ENCODE peak calls at places on chromosomes 11 and 22, in nine cellular contexts. One of them, this sample, is unnamed.

GRCh38 chr22:35914357-35914664 is 114.3 kb downstream of the RBFOX2 start:
- DNase-seq in frontal cortex: no peak
- DNase-seq in activated T-cell treated with anti-CD3 and anti-CD28 coated beads for 4 hours: no peak
- DNase-seq in HAP-1: no peak
- DNase-seq in ascending aorta: no peak
- DNase-seq in naive thymus-derived CD8-positive, alpha-beta T cell: no peak
- DNase-seq in cardiac muscle cell: no peak
- DNase-seq in stimulated activated CD8-positive, alpha-beta memory T cell treated with anti-CD3 and anti-CD28 coated beads, Interleukin-7, amount 100 ng/mL, for 1 hour: no peak
- DNase-seq in posterior cingulate gyrus: no peak
- DNase-seq in this sample: no peak

GRCh38 chr11:114027396-114027795 is 32.1 kb upstream of the ZBTB16 start:
- DNase-seq in cardiac muscle cell: no peak
- DNase-seq in HAP-1: no peak
- DNase-seq in stimulated activated CD8-positive, alpha-beta memory T cell treated with anti-CD3 and anti-CD28 coated beads, Interleukin-7, amount 100 ng/mL, for 1 hour: no peak
- DNase-seq in naive thymus-derived CD8-positive, alpha-beta T cell: no peak
- DNase-seq in activated T-cell treated with anti-CD3 and anti-CD28 coated beads for 4 hours: no peak
- DNase-seq in posterior cingulate gyrus: peak
- DNase-seq in ascending aorta: no peak
- DNase-seq in frontal cortex: no peak
- DNase-seq in this sample: no peak

GRCh38 chr22:30872282-30873041 is 96.1 kb downstream of the MORC2 start:
- DNase-seq in frontal cortex: no peak
- DNase-seq in cardiac muscle cell: no peak
- DNase-seq in posterior cingulate gyrus: peak
- DNase-seq in HAP-1: no peak
- DNase-seq in activated T-cell treated with anti-CD3 and anti-CD28 coated beads for 4 hours: no peak
- DNase-seq in ascending aorta: no peak
- DNase-seq in naive thymus-derived CD8-positive, alpha-beta T cell: no peak
- DNase-seq in stimulated activated CD8-positive, alpha-beta memory T cell treated with anti-CD3 and anti-CD28 coated beads, Interleukin-7, amount 100 ng/mL, for 1 hour: no peak
- DNase-seq in this sample: peak

GRCh38 chr11:72812968-72813739 is 1.1 kb upstream of the ATG16L2 start:
- DNase-seq in stimulated activated CD8-positive, alpha-beta memory T cell treated with anti-CD3 and anti-CD28 coated beads, Interleukin-7, amount 100 ng/mL, for 1 hour: peak
- DNase-seq in posterior cingulate gyrus: no peak
- DNase-seq in frontal cortex: no peak
- DNase-seq in cardiac muscle cell: peak
- DNase-seq in HAP-1: peak
- DNase-seq in ascending aorta: peak
- DNase-seq in naive thymus-derived CD8-positive, alpha-beta T cell: peak
- DNase-seq in activated T-cell treated with anti-CD3 and anti-CD28 coated beads for 4 hours: peak
- DNase-seq in this sample: peak

GRCh38 chr11:70471254-70471653 is 72.9 kb downstream of the CTTN start:
- DNase-seq in HAP-1: peak
- DNase-seq in cardiac muscle cell: peak
- DNase-seq in stimulated activated CD8-positive, alpha-beta memory T cell treated with anti-CD3 and anti-CD28 coated beads, Interleukin-7, amount 100 ng/mL, for 1 hour: no peak
- DNase-seq in activated T-cell treated with anti-CD3 and anti-CD28 coated beads for 4 hours: no peak
- DNase-seq in frontal cortex: no peak
- DNase-seq in ascending aorta: no peak
- DNase-seq in posterior cingulate gyrus: no peak
- DNase-seq in naive thymus-derived CD8-positive, alpha-beta T cell: no peak
- DNase-seq in this sample: peak

GRCh38 chr22:36659762-36660509 is 43.6 kb downstream of the CACNG2 start:
- DNase-seq in ascending aorta: peak
- DNase-seq in frontal cortex: peak
- DNase-seq in cardiac muscle cell: peak
- DNase-seq in naive thymus-derived CD8-positive, alpha-beta T cell: no peak
- DNase-seq in posterior cingulate gyrus: peak
- DNase-seq in HAP-1: peak
- DNase-seq in activated T-cell treated with anti-CD3 and anti-CD28 coated beads for 4 hours: peak
- DNase-seq in stimulated activated CD8-positive, alpha-beta memory T cell treated with anti-CD3 and anti-CD28 coated beads, Interleukin-7, amount 100 ng/mL, for 1 hour: no peak
- DNase-seq in this sample: peak

GRCh38 chr11:304061-304506 is 3.5 kb upstream of the IFITM2 start:
- DNase-seq in naive thymus-derived CD8-positive, alpha-beta T cell: no peak
- DNase-seq in HAP-1: no peak
- DNase-seq in ascending aorta: no peak
- DNase-seq in cardiac muscle cell: no peak
- DNase-seq in stimulated activated CD8-positive, alpha-beta memory T cell treated with anti-CD3 and anti-CD28 coated beads, Interleukin-7, amount 100 ng/mL, for 1 hour: no peak
- DNase-seq in activated T-cell treated with anti-CD3 and anti-CD28 coated beads for 4 hours: no peak
- DNase-seq in frontal cortex: no peak
- DNase-seq in posterior cingulate gyrus: no peak
- DNase-seq in this sample: no peak

GRCh38 chr11:15118431-15118830 is 3.7 kb downstream of the INSC start:
- DNase-seq in stimulated activated CD8-positive, alpha-beta memory T cell treated with anti-CD3 and anti-CD28 coated beads, Interleukin-7, amount 100 ng/mL, for 1 hour: no peak
- DNase-seq in naive thymus-derived CD8-positive, alpha-beta T cell: no peak
- DNase-seq in posterior cingulate gyrus: no peak
- DNase-seq in ascending aorta: no peak
- DNase-seq in cardiac muscle cell: no peak
- DNase-seq in activated T-cell treated with anti-CD3 and anti-CD28 coated beads for 4 hours: no peak
- DNase-seq in HAP-1: no peak
- DNase-seq in frontal cortex: no peak
- DNase-seq in this sample: no peak

GRCh38 chr11:77039491-77040400 is 5.5 kb downstream of the B3GNT6 start:
- DNase-seq in frontal cortex: peak
- DNase-seq in ascending aorta: no peak
- DNase-seq in stimulated activated CD8-positive, alpha-beta memory T cell treated with anti-CD3 and anti-CD28 coated beads, Interleukin-7, amount 100 ng/mL, for 1 hour: no peak
- DNase-seq in activated T-cell treated with anti-CD3 and anti-CD28 coated beads for 4 hours: no peak
- DNase-seq in naive thymus-derived CD8-positive, alpha-beta T cell: peak
- DNase-seq in posterior cingulate gyrus: peak
- DNase-seq in HAP-1: no peak
- DNase-seq in cardiac muscle cell: peak
- DNase-seq in this sample: peak

GRCh38 chr22:32545801-32546200 is 71.2 kb downstream of the FBXO7 start:
- DNase-seq in cardiac muscle cell: no peak
- DNase-seq in HAP-1: no peak
- DNase-seq in naive thymus-derived CD8-positive, alpha-beta T cell: no peak
- DNase-seq in stimulated activated CD8-positive, alpha-beta memory T cell treated with anti-CD3 and anti-CD28 coated beads, Interleukin-7, amount 100 ng/mL, for 1 hour: no peak
- DNase-seq in activated T-cell treated with anti-CD3 and anti-CD28 coated beads for 4 hours: no peak
- DNase-seq in posterior cingulate gyrus: no peak
- DNase-seq in frontal cortex: no peak
- DNase-seq in ascending aorta: no peak
- DNase-seq in this sample: no peak

GRCh38 chr22:19909350-19910179 is 32.0 kb upstream of the COMT start:
- DNase-seq in posterior cingulate gyrus: peak
- DNase-seq in ascending aorta: no peak
- DNase-seq in stimulated activated CD8-positive, alpha-beta memory T cell treated with anti-CD3 and anti-CD28 coated beads, Interleukin-7, amount 100 ng/mL, for 1 hour: peak
- DNase-seq in naive thymus-derived CD8-positive, alpha-beta T cell: peak
- DNase-seq in HAP-1: peak
- DNase-seq in cardiac muscle cell: peak
- DNase-seq in frontal cortex: peak
- DNase-seq in activated T-cell treated with anti-CD3 and anti-CD28 coated beads for 4 hours: peak
- DNase-seq in this sample: peak

GRCh38 chr11:69274531-69275016 is 19.4 kb upstream of the MYEOV start:
- DNase-seq in cardiac muscle cell: no peak
- DNase-seq in stimulated activated CD8-positive, alpha-beta memory T cell treated with anti-CD3 and anti-CD28 coated beads, Interleukin-7, amount 100 ng/mL, for 1 hour: no peak
- DNase-seq in posterior cingulate gyrus: no peak
- DNase-seq in naive thymus-derived CD8-positive, alpha-beta T cell: no peak
- DNase-seq in HAP-1: no peak
- DNase-seq in frontal cortex: no peak
- DNase-seq in activated T-cell treated with anti-CD3 and anti-CD28 coated beads for 4 hours: no peak
- DNase-seq in ascending aorta: no peak
- DNase-seq in this sample: no peak

GRCh38 chr11:79244175-79244804 is 196.5 kb downstream of the TENM4 start:
- DNase-seq in HAP-1: no peak
- DNase-seq in activated T-cell treated with anti-CD3 and anti-CD28 coated beads for 4 hours: no peak
- DNase-seq in frontal cortex: no peak
- DNase-seq in cardiac muscle cell: no peak
- DNase-seq in naive thymus-derived CD8-positive, alpha-beta T cell: no peak
- DNase-seq in stimulated activated CD8-positive, alpha-beta memory T cell treated with anti-CD3 and anti-CD28 coated beads, Interleukin-7, amount 100 ng/mL, for 1 hour: no peak
- DNase-seq in posterior cingulate gyrus: no peak
- DNase-seq in ascending aorta: no peak
- DNase-seq in this sample: no peak

GRCh38 chr11:43868852-43869567 is 11.6 kb upstream of the ALKBH3 start:
- DNase-seq in HAP-1: no peak
- DNase-seq in stimulated activated CD8-positive, alpha-beta memory T cell treated with anti-CD3 and anti-CD28 coated beads, Interleukin-7, amount 100 ng/mL, for 1 hour: no peak
- DNase-seq in naive thymus-derived CD8-positive, alpha-beta T cell: peak
- DNase-seq in ascending aorta: no peak
- DNase-seq in cardiac muscle cell: no peak
- DNase-seq in posterior cingulate gyrus: no peak
- DNase-seq in frontal cortex: no peak
- DNase-seq in activated T-cell treated with anti-CD3 and anti-CD28 coated beads for 4 hours: peak
- DNase-seq in this sample: no peak

GRCh38 chr11:92812841-92813240 is 156.6 kb upstream of the MTNR1B start:
- DNase-seq in posterior cingulate gyrus: no peak
- DNase-seq in cardiac muscle cell: no peak
- DNase-seq in activated T-cell treated with anti-CD3 and anti-CD28 coated beads for 4 hours: no peak
- DNase-seq in ascending aorta: no peak
- DNase-seq in naive thymus-derived CD8-positive, alpha-beta T cell: no peak
- DNase-seq in stimulated activated CD8-positive, alpha-beta memory T cell treated with anti-CD3 and anti-CD28 coated beads, Interleukin-7, amount 100 ng/mL, for 1 hour: no peak
- DNase-seq in HAP-1: no peak
- DNase-seq in frontal cortex: no peak
- DNase-seq in this sample: no peak

GRCh38 chr11:7578276-7578955 is 64.6 kb downstream of the PPFIBP2 start:
- DNase-seq in activated T-cell treated with anti-CD3 and anti-CD28 coated beads for 4 hours: no peak
- DNase-seq in posterior cingulate gyrus: no peak
- DNase-seq in cardiac muscle cell: no peak
- DNase-seq in HAP-1: no peak
- DNase-seq in stimulated activated CD8-positive, alpha-beta memory T cell treated with anti-CD3 and anti-CD28 coated beads, Interleukin-7, amount 100 ng/mL, for 1 hour: no peak
- DNase-seq in ascending aorta: no peak
- DNase-seq in frontal cortex: no peak
- DNase-seq in naive thymus-derived CD8-positive, alpha-beta T cell: no peak
- DNase-seq in this sample: no peak

GRCh38 chr11:34358258-34358665 is 452 bp upstream of the ABTB2 start:
- DNase-seq in posterior cingulate gyrus: peak
- DNase-seq in stimulated activated CD8-positive, alpha-beta memory T cell treated with anti-CD3 and anti-CD28 coated beads, Interleukin-7, amount 100 ng/mL, for 1 hour: no peak
- DNase-seq in naive thymus-derived CD8-positive, alpha-beta T cell: no peak
- DNase-seq in activated T-cell treated with anti-CD3 and anti-CD28 coated beads for 4 hours: no peak
- DNase-seq in ascending aorta: no peak
- DNase-seq in cardiac muscle cell: peak
- DNase-seq in HAP-1: peak
- DNase-seq in frontal cortex: no peak
- DNase-seq in this sample: no peak

GRCh38 chr22:50252081-50253045 is 1.3 kb upstream of the HDAC10 start:
- DNase-seq in cardiac muscle cell: peak
- DNase-seq in stimulated activated CD8-positive, alpha-beta memory T cell treated with anti-CD3 and anti-CD28 coated beads, Interleukin-7, amount 100 ng/mL, for 1 hour: peak
- DNase-seq in posterior cingulate gyrus: no peak
- DNase-seq in activated T-cell treated with anti-CD3 and anti-CD28 coated beads for 4 hours: peak
- DNase-seq in naive thymus-derived CD8-positive, alpha-beta T cell: peak
- DNase-seq in frontal cortex: no peak
- DNase-seq in HAP-1: peak
- DNase-seq in ascending aorta: no peak
- DNase-seq in this sample: peak

GRCh38 chr11:68399916-68400315 is 60.6 kb upstream of the PPP6R3 start:
- DNase-seq in posterior cingulate gyrus: no peak
- DNase-seq in naive thymus-derived CD8-positive, alpha-beta T cell: no peak
- DNase-seq in ascending aorta: no peak
- DNase-seq in cardiac muscle cell: no peak
- DNase-seq in stimulated activated CD8-positive, alpha-beta memory T cell treated with anti-CD3 and anti-CD28 coated beads, Interleukin-7, amount 100 ng/mL, for 1 hour: no peak
- DNase-seq in HAP-1: no peak
- DNase-seq in activated T-cell treated with anti-CD3 and anti-CD28 coated beads for 4 hours: no peak
- DNase-seq in frontal cortex: no peak
- DNase-seq in this sample: no peak

GRCh38 chr11:67379061-67380058 is 6.0 kb upstream of the CLCF1 start:
- DNase-seq in HAP-1: no peak
- DNase-seq in cardiac muscle cell: no peak
- DNase-seq in posterior cingulate gyrus: no peak
- DNase-seq in frontal cortex: no peak
- DNase-seq in naive thymus-derived CD8-positive, alpha-beta T cell: no peak
- DNase-seq in activated T-cell treated with anti-CD3 and anti-CD28 coated beads for 4 hours: no peak
- DNase-seq in ascending aorta: no peak
- DNase-seq in stimulated activated CD8-positive, alpha-beta memory T cell treated with anti-CD3 and anti-CD28 coated beads, Interleukin-7, amount 100 ng/mL, for 1 hour: no peak
- DNase-seq in this sample: no peak

GRCh38 chr22:47290706-47291430 is 528.4 kb downstream of the TBC1D22A start:
- DNase-seq in activated T-cell treated with anti-CD3 and anti-CD28 coated beads for 4 hours: no peak
- DNase-seq in HAP-1: no peak
- DNase-seq in ascending aorta: no peak
- DNase-seq in posterior cingulate gyrus: no peak
- DNase-seq in frontal cortex: no peak
- DNase-seq in cardiac muscle cell: no peak
- DNase-seq in stimulated activated CD8-positive, alpha-beta memory T cell treated with anti-CD3 and anti-CD28 coated beads, Interleukin-7, amount 100 ng/mL, for 1 hour: no peak
- DNase-seq in naive thymus-derived CD8-positive, alpha-beta T cell: no peak
- DNase-seq in this sample: no peak

GRCh38 chr11:115963170-115963569 is 459.0 kb upstream of the CADM1 start:
- DNase-seq in naive thymus-derived CD8-positive, alpha-beta T cell: no peak
- DNase-seq in ascending aorta: no peak
- DNase-seq in activated T-cell treated with anti-CD3 and anti-CD28 coated beads for 4 hours: no peak
- DNase-seq in HAP-1: no peak
- DNase-seq in cardiac muscle cell: no peak
- DNase-seq in frontal cortex: no peak
- DNase-seq in stimulated activated CD8-positive, alpha-beta memory T cell treated with anti-CD3 and anti-CD28 coated beads, Interleukin-7, amount 100 ng/mL, for 1 hour: no peak
- DNase-seq in posterior cingulate gyrus: no peak
- DNase-seq in this sample: no peak

GRCh38 chr11:2567026-2567671 is 122.3 kb downstream of the KCNQ1 start:
- DNase-seq in stimulated activated CD8-positive, alpha-beta memory T cell treated with anti-CD3 and anti-CD28 coated beads, Interleukin-7, amount 100 ng/mL, for 1 hour: no peak
- DNase-seq in frontal cortex: no peak
- DNase-seq in HAP-1: no peak
- DNase-seq in cardiac muscle cell: no peak
- DNase-seq in activated T-cell treated with anti-CD3 and anti-CD28 coated beads for 4 hours: no peak
- DNase-seq in ascending aorta: no peak
- DNase-seq in naive thymus-derived CD8-positive, alpha-beta T cell: no peak
- DNase-seq in posterior cingulate gyrus: no peak
- DNase-seq in this sample: no peak

GRCh38 chr22:31105282-31105929 is 2.0 kb downstream of the SELENOM start:
- DNase-seq in ascending aorta: no peak
- DNase-seq in posterior cingulate gyrus: no peak
- DNase-seq in cardiac muscle cell: no peak
- DNase-seq in naive thymus-derived CD8-positive, alpha-beta T cell: no peak
- DNase-seq in frontal cortex: no peak
- DNase-seq in HAP-1: no peak
- DNase-seq in stimulated activated CD8-positive, alpha-beta memory T cell treated with anti-CD3 and anti-CD28 coated beads, Interleukin-7, amount 100 ng/mL, for 1 hour: no peak
- DNase-seq in activated T-cell treated with anti-CD3 and anti-CD28 coated beads for 4 hours: no peak
- DNase-seq in this sample: no peak

GRCh38 chr11:44814881-44815592 is 88.3 kb downstream of the TSPAN18 start:
- DNase-seq in activated T-cell treated with anti-CD3 and anti-CD28 coated beads for 4 hours: no peak
- DNase-seq in HAP-1: no peak
- DNase-seq in frontal cortex: no peak
- DNase-seq in ascending aorta: no peak
- DNase-seq in posterior cingulate gyrus: no peak
- DNase-seq in cardiac muscle cell: no peak
- DNase-seq in stimulated activated CD8-positive, alpha-beta memory T cell treated with anti-CD3 and anti-CD28 coated beads, Interleukin-7, amount 100 ng/mL, for 1 hour: no peak
- DNase-seq in naive thymus-derived CD8-positive, alpha-beta T cell: no peak
- DNase-seq in this sample: no peak

GRCh38 chr22:50129121-50129734 is 39.4 kb downstream of the MOV10L1 start:
- DNase-seq in naive thymus-derived CD8-positive, alpha-beta T cell: no peak
- DNase-seq in activated T-cell treated with anti-CD3 and anti-CD28 coated beads for 4 hours: no peak
- DNase-seq in HAP-1: no peak
- DNase-seq in stimulated activated CD8-positive, alpha-beta memory T cell treated with anti-CD3 and anti-CD28 coated beads, Interleukin-7, amount 100 ng/mL, for 1 hour: no peak
- DNase-seq in ascending aorta: no peak
- DNase-seq in frontal cortex: no peak
- DNase-seq in cardiac muscle cell: no peak
- DNase-seq in posterior cingulate gyrus: no peak
- DNase-seq in this sample: no peak

GRCh38 chr11:113204280-113204679 is 110.1 kb upstream of the TTC12 start:
- DNase-seq in activated T-cell treated with anti-CD3 and anti-CD28 coated beads for 4 hours: no peak
- DNase-seq in cardiac muscle cell: no peak
- DNase-seq in naive thymus-derived CD8-positive, alpha-beta T cell: no peak
- DNase-seq in stimulated activated CD8-positive, alpha-beta memory T cell treated with anti-CD3 and anti-CD28 coated beads, Interleukin-7, amount 100 ng/mL, for 1 hour: no peak
- DNase-seq in HAP-1: no peak
- DNase-seq in posterior cingulate gyrus: no peak
- DNase-seq in ascending aorta: no peak
- DNase-seq in frontal cortex: no peak
- DNase-seq in this sample: no peak

GRCh38 chr22:38312261-38312800 is 4.9 kb downstream of the CSNK1E start:
- DNase-seq in ascending aorta: no peak
- DNase-seq in cardiac muscle cell: no peak
- DNase-seq in activated T-cell treated with anti-CD3 and anti-CD28 coated beads for 4 hours: no peak
- DNase-seq in stimulated activated CD8-positive, alpha-beta memory T cell treated with anti-CD3 and anti-CD28 coated beads, Interleukin-7, amount 100 ng/mL, for 1 hour: no peak
- DNase-seq in posterior cingulate gyrus: no peak
- DNase-seq in naive thymus-derived CD8-positive, alpha-beta T cell: no peak
- DNase-seq in frontal cortex: no peak
- DNase-seq in HAP-1: no peak
- DNase-seq in this sample: no peak

GRCh38 chr22:49966716-49967332 is 6.3 kb downstream of the PIM3 start:
- DNase-seq in activated T-cell treated with anti-CD3 and anti-CD28 coated beads for 4 hours: no peak
- DNase-seq in cardiac muscle cell: peak
- DNase-seq in stimulated activated CD8-positive, alpha-beta memory T cell treated with anti-CD3 and anti-CD28 coated beads, Interleukin-7, amount 100 ng/mL, for 1 hour: no peak
- DNase-seq in frontal cortex: no peak
- DNase-seq in posterior cingulate gyrus: peak
- DNase-seq in HAP-1: peak
- DNase-seq in naive thymus-derived CD8-positive, alpha-beta T cell: no peak
- DNase-seq in ascending aorta: no peak
- DNase-seq in this sample: no peak

GRCh38 chr11:95568236-95568635 is 221.3 kb downstream of the FAM76B start:
- DNase-seq in frontal cortex: no peak
- DNase-seq in posterior cingulate gyrus: no peak
- DNase-seq in ascending aorta: no peak
- DNase-seq in cardiac muscle cell: no peak
- DNase-seq in activated T-cell treated with anti-CD3 and anti-CD28 coated beads for 4 hours: no peak
- DNase-seq in stimulated activated CD8-positive, alpha-beta memory T cell treated with anti-CD3 and anti-CD28 coated beads, Interleukin-7, amount 100 ng/mL, for 1 hour: no peak
- DNase-seq in HAP-1: no peak
- DNase-seq in naive thymus-derived CD8-positive, alpha-beta T cell: no peak
- DNase-seq in this sample: no peak

GRCh38 chr11:125593113-125593761 is 585 bp downstream of the STT3A start:
- DNase-seq in ascending aorta: no peak
- DNase-seq in posterior cingulate gyrus: no peak
- DNase-seq in activated T-cell treated with anti-CD3 and anti-CD28 coated beads for 4 hours: no peak
- DNase-seq in HAP-1: peak
- DNase-seq in naive thymus-derived CD8-positive, alpha-beta T cell: no peak
- DNase-seq in stimulated activated CD8-positive, alpha-beta memory T cell treated with anti-CD3 and anti-CD28 coated beads, Interleukin-7, amount 100 ng/mL, for 1 hour: no peak
- DNase-seq in frontal cortex: no peak
- DNase-seq in cardiac muscle cell: no peak
- DNase-seq in this sample: peak